ENCODE peak calls at places on chromosomes 5 and 9, in six cellular contexts. S is T-helper 1 cell; L is SJSA1; M is activated T-cell treated with anti-CD3 and anti-CD28 coated beads, Interleukin-2, amount 50 U/mL, for 72 hours; P is Right ventricle myocardium superior; T is posterior cingulate gyrus. O is an unnamed sample.

GRCh38 chr9:137021979-137022619 is 5.9 kb downstream of the ABCA2 start:
- DNase-seq in M (peak; percentile 88), S (peak; percentile 63), L (no peak), P (no peak), T (peak; percentile 82), O (no peak)

GRCh38 chr9:88831783-88832407 is 159.4 kb upstream of the S1PR3 start:
- DNase-seq in P (no peak), T (no peak), M (no peak), S (no peak), L (no peak), O (no peak)

GRCh38 chr5:107917983-107918382 is 247.2 kb upstream of the EFNA5 start:
- DNase-seq in L (no peak), S (no peak), M (no peak), T (no peak), P (no peak), O (no peak)

GRCh38 chr5:14507156-14507941 is 74.2 kb upstream of the OTULINL start:
- DNase-seq in P (no peak), L (no peak), T (no peak), M (no peak), S (no peak), O (no peak)

GRCh38 chr9:7342721-7343120 is 456.9 kb downstream of the DMAC1 start:
- DNase-seq in P (no peak), S (no peak), M (no peak), T (no peak), L (no peak), O (no peak)

GRCh38 chr5:127562252-127562651 is 44.8 kb downstream of the PRRC1 start:
- DNase-seq in P (no peak), M (no peak), S (no peak), L (no peak), T (no peak), O (no peak)

GRCh38 chr5:108801776-108802175 is 54.1 kb downstream of the FER start:
- DNase-seq in P (no peak), M (no peak), S (no peak), T (no peak), L (peak; percentile 81), O (no peak)

GRCh38 chr5:172878585-172879433 is 44.8 kb downstream of the ERGIC1 start:
- DNase-seq in P (peak; percentile 31), S (no peak), T (no peak), L (no peak), M (no peak), O (peak; percentile 72)

GRCh38 chr9:20243866-20244647 is 378.2 kb downstream of the MLLT3 start:
- DNase-seq in S (no peak), L (no peak), P (no peak), T (no peak), M (no peak), O (no peak)

GRCh38 chr5:83927140-83927733 is 206.6 kb upstream of the HAPLN1 start:
- DNase-seq in T (peak; percentile 73), L (peak; percentile 42), P (peak; percentile 36), S (no peak), M (peak; percentile 24), O (peak; percentile 80)

GRCh38 chr5:158484246-158484645 is 615.5 kb downstream of the EBF1 start:
- DNase-seq in P (no peak), M (no peak), T (no peak), L (no peak), S (no peak), O (no peak)

GRCh38 chr9:68627104-68627503 is 77.9 kb upstream of the PIP5K1B start:
- DNase-seq in P (no peak), L (no peak), S (no peak), M (no peak), T (no peak), O (no peak)

GRCh38 chr5:67752357-67752708 is 463.2 kb upstream of the PIK3R1 start:
- DNase-seq in T (no peak), M (no peak), S (no peak), P (no peak), L (no peak), O (no peak)

GRCh38 chr5:35458824-35459207 is 158.8 kb upstream of the SPEF2 start:
- DNase-seq in T (no peak), P (no peak), S (no peak), L (no peak), M (no peak), O (no peak)

GRCh38 chr5:59575648-59576290 is 317.8 kb downstream of the PDE4D start:
- DNase-seq in P (no peak), T (no peak), L (no peak), M (no peak), S (no peak), O (no peak)

GRCh38 chr9:113349434-113350337 is at the start of gene BSPRY:
- DNase-seq in P (no peak), L (no peak), T (no peak), S (peak; percentile 24), M (peak; percentile 63), O (no peak)

GRCh38 chr5:168438349-168438748 is 47.9 kb upstream of the RARS1 start:
- DNase-seq in P (no peak), T (no peak), L (peak; percentile 11), M (no peak), S (no peak), O (no peak)

GRCh38 chr9:97910273-97910844 is 11.9 kb downstream of the TRMO start:
- DNase-seq in L (no peak), T (no peak), S (no peak), M (no peak), P (no peak), O (no peak)

GRCh38 chr5:132275367-132276220 is 18.1 kb downstream of the PDLIM4 start:
- DNase-seq in P (no peak), M (no peak), L (no peak), S (no peak), T (no peak), O (peak; percentile 40)

GRCh38 chr9:18320046-18320445 is 153.9 kb upstream of the ADAMTSL1 start:
- DNase-seq in P (no peak), S (no peak), T (no peak), M (no peak), L (no peak), O (no peak)

GRCh38 chr5:141969783-141970741 is 1.2 kb downstream of the RNF14 start:
- DNase-seq in P (no peak), M (no peak), S (no peak), T (no peak), L (no peak), O (no peak)

GRCh38 chr9:116453785-116454184 is 233.3 kb upstream of the TRIM32 start:
- DNase-seq in P (no peak), L (no peak), S (no peak), T (no peak), M (no peak), O (no peak)

GRCh38 chr5:159406571-159406970 is 76.3 kb upstream of the IL12B start:
- DNase-seq in T (no peak), L (no peak), P (no peak), S (no peak), M (no peak), O (no peak)

GRCh38 chr9:133569891-133570651 is 35.6 kb downstream of the ADAMTSL2 start:
- DNase-seq in L (no peak), P (no peak), T (no peak), M (no peak), S (no peak), O (no peak)

GRCh38 chr9:108057421-108058136 is 568.0 kb upstream of the KLF4 start:
- DNase-seq in L (peak; percentile 68), T (no peak), P (no peak), M (no peak), S (no peak), O (no peak)

GRCh38 chr5:138180183-138180782 is 1.4 kb downstream of the KIF20A start:
- DNase-seq in L (peak; percentile 67), T (no peak), S (no peak), M (no peak), P (no peak), O (no peak)

GRCh38 chr5:173778784-173779304 is 109.3 kb upstream of the CPEB4 start:
- DNase-seq in M (no peak), S (no peak), T (no peak), L (no peak), P (no peak), O (no peak)

GRCh38 chr5:88745093-88745696 is 137.8 kb downstream of the MEF2C start:
- DNase-seq in S (no peak), T (no peak), L (no peak), P (no peak), M (no peak), O (no peak)

GRCh38 chr9:81685763-81686613 is 3.4 kb downstream of the TLE1 start:
- DNase-seq in P (no peak), T (no peak), L (peak; percentile 38), S (no peak), M (no peak), O (no peak)

GRCh38 chr5:172692981-172693380 is 51.9 kb downstream of the NEURL1B start:
- DNase-seq in T (no peak), M (no peak), P (no peak), S (no peak), L (no peak), O (peak; percentile 74)

GRCh38 chr5:82073179-82073578 is 101.4 kb downstream of the ATG10 start:
- DNase-seq in S (no peak), M (no peak), P (no peak), L (no peak), T (no peak), O (no peak)

GRCh38 chr9:99019523-99020331 is 76.0 kb downstream of the COL15A1 start:
- DNase-seq in L (peak; percentile 94), M (no peak), P (no peak), T (no peak), S (no peak), O (no peak)

GRCh38 chr5:78490709-78491485 is 130.5 kb downstream of the SCAMP1 start:
- DNase-seq in M (no peak), T (no peak), P (no peak), S (no peak), L (peak; percentile 25), O (no peak)

GRCh38 chr5:100898504-100899346 is 4.4 kb downstream of the ST8SIA4 start:
- DNase-seq in T (no peak), L (no peak), S (no peak), M (no peak), P (no peak), O (no peak)

GRCh38 chr9:95031711-95032461 is 285.6 kb downstream of the FANCC start:
- DNase-seq in P (no peak), T (no peak), S (no peak), L (no peak), M (no peak), O (no peak)

GRCh38 chr9:93267681-93268505 is 84.0 kb downstream of the WNK2 start:
- DNase-seq in P (no peak), S (no peak), T (no peak), L (no peak), M (no peak), O (no peak)

GRCh38 chr5:33931136-33931535 is 5.0 kb upstream of the RXFP3 start:
- DNase-seq in P (no peak), L (no peak), S (no peak), T (no peak), M (no peak), O (no peak)

GRCh38 chr9:7879551-7880245 is 80.1 kb upstream of the DMAC1 start:
- DNase-seq in S (no peak), P (no peak), M (peak; percentile 68), T (no peak), L (no peak), O (no peak)

GRCh38 chr5:50966986-50967385 is 300.5 kb downstream of the PARP8 start:
- DNase-seq in P (no peak), M (no peak), L (no peak), T (no peak), S (no peak), O (no peak)

GRCh38 chr9:114900937-114901802 is 29.2 kb downstream of the TNFSF8 start:
- DNase-seq in P (no peak), M (no peak), S (no peak), T (no peak), L (no peak), O (no peak)

O was measured in aorta.